ENCODE peak calls at places on chromosomes 5 and 9, in nine cellular contexts. One of them, this sample, is unnamed.
A peak's percentile ranks its signal among the peaks of the same experiment; 100 is the strongest.

GRCh38 chr5:180463216-180463900 is 30.8 kb upstream of the CNOT6 start:
- DNase-seq in mesothelial cell of epicardium: no peak
- DNase-seq in GDM1: no peak
- DNase-seq in AG09309: no peak
- DNase-seq in AG04449: no peak
- DNase-seq in AG10803: no peak
- DNase-seq in astrocyte of the spinal cord: no peak
- DNase-seq in fibroblast of mammary gland: no peak
- DNase-seq in GM12891: no peak
- DNase-seq in this sample: no peak

GRCh38 chr9:132505961-132506691 is 76.3 kb upstream of the BARHL1 start:
- DNase-seq in mesothelial cell of epicardium: no peak
- DNase-seq in GM12891: no peak
- DNase-seq in AG10803: no peak
- DNase-seq in fibroblast of mammary gland: no peak
- DNase-seq in astrocyte of the spinal cord: no peak
- DNase-seq in AG04449: no peak
- DNase-seq in GDM1: no peak
- DNase-seq in AG09309: no peak
- DNase-seq in this sample: no peak

GRCh38 chr5:163473613-163474243 is 13.3 kb downstream of the HMMR start:
- DNase-seq in AG09309: no peak
- DNase-seq in AG10803: peak; percentile 26
- DNase-seq in fibroblast of mammary gland: peak; percentile 37
- DNase-seq in AG04449: no peak
- DNase-seq in mesothelial cell of epicardium: no peak
- DNase-seq in GM12891: no peak
- DNase-seq in astrocyte of the spinal cord: peak; percentile 42
- DNase-seq in GDM1: no peak
- DNase-seq in this sample: no peak

GRCh38 chr5:140114341-140115185 is 654 bp downstream of the PURA start:
- DNase-seq in AG10803: peak; percentile 52
- DNase-seq in astrocyte of the spinal cord: peak; percentile 66
- DNase-seq in GM12891: no peak
- DNase-seq in AG09309: no peak
- DNase-seq in fibroblast of mammary gland: peak; percentile 58
- DNase-seq in AG04449: no peak
- DNase-seq in mesothelial cell of epicardium: peak; percentile 68
- DNase-seq in GDM1: peak; percentile 19
- DNase-seq in this sample: peak; percentile 47

GRCh38 chr5:115494570-115495289 is 49.8 kb downstream of the FEM1C start:
- DNase-seq in GDM1: no peak
- DNase-seq in AG09309: no peak
- DNase-seq in AG10803: peak; percentile 27
- DNase-seq in AG04449: no peak
- DNase-seq in fibroblast of mammary gland: peak; percentile 56
- DNase-seq in GM12891: no peak
- DNase-seq in mesothelial cell of epicardium: no peak
- DNase-seq in astrocyte of the spinal cord: peak; percentile 27
- DNase-seq in this sample: no peak

GRCh38 chr5:106189121-106189809 is 1481.5 kb downstream of the EFNA5 start:
- DNase-seq in mesothelial cell of epicardium: no peak
- DNase-seq in AG09309: no peak
- DNase-seq in AG04449: no peak
- DNase-seq in astrocyte of the spinal cord: no peak
- DNase-seq in GM12891: no peak
- DNase-seq in fibroblast of mammary gland: no peak
- DNase-seq in AG10803: no peak
- DNase-seq in GDM1: no peak
- DNase-seq in this sample: no peak

GRCh38 chr9:107215381-107215780 is 67.7 kb upstream of the RAD23B start:
- DNase-seq in AG10803: peak; percentile 26
- DNase-seq in GM12891: no peak
- DNase-seq in GDM1: no peak
- DNase-seq in mesothelial cell of epicardium: no peak
- DNase-seq in AG04449: no peak
- DNase-seq in fibroblast of mammary gland: peak; percentile 42
- DNase-seq in AG09309: no peak
- DNase-seq in astrocyte of the spinal cord: peak; percentile 70
- DNase-seq in this sample: peak; percentile 65

GRCh38 chr9:17682684-17683083 is 103.8 kb downstream of the SH3GL2 start:
- DNase-seq in AG10803: no peak
- DNase-seq in AG09309: no peak
- DNase-seq in GDM1: no peak
- DNase-seq in AG04449: no peak
- DNase-seq in astrocyte of the spinal cord: no peak
- DNase-seq in GM12891: no peak
- DNase-seq in fibroblast of mammary gland: no peak
- DNase-seq in mesothelial cell of epicardium: no peak
- DNase-seq in this sample: no peak

GRCh38 chr9:85453850-85454249 is 287.9 kb downstream of the AGTPBP1 start:
- DNase-seq in GM12891: no peak
- DNase-seq in AG04449: no peak
- DNase-seq in mesothelial cell of epicardium: no peak
- DNase-seq in fibroblast of mammary gland: no peak
- DNase-seq in astrocyte of the spinal cord: no peak
- DNase-seq in GDM1: no peak
- DNase-seq in AG09309: no peak
- DNase-seq in AG10803: no peak
- DNase-seq in this sample: no peak

GRCh38 chr9:78778843-78779486 is 482.0 kb downstream of the PSAT1 start:
- DNase-seq in GM12891: no peak
- DNase-seq in AG10803: peak; percentile 14
- DNase-seq in AG09309: no peak
- DNase-seq in mesothelial cell of epicardium: no peak
- DNase-seq in astrocyte of the spinal cord: no peak
- DNase-seq in AG04449: no peak
- DNase-seq in fibroblast of mammary gland: no peak
- DNase-seq in GDM1: no peak
- DNase-seq in this sample: no peak

GRCh38 chr5:88952344-88952743 is 69.4 kb upstream of the MEF2C start:
- DNase-seq in fibroblast of mammary gland: peak; percentile 30
- DNase-seq in astrocyte of the spinal cord: peak; percentile 30
- DNase-seq in AG04449: no peak
- DNase-seq in AG09309: no peak
- DNase-seq in GDM1: no peak
- DNase-seq in mesothelial cell of epicardium: no peak
- DNase-seq in GM12891: no peak
- DNase-seq in AG10803: no peak
- DNase-seq in this sample: peak; percentile 38